ENCODE peak calls at places on chromosomes 11 and 22, in six cellular contexts. A is stimulated activated CD4-positive, alpha-beta T cell treated with anti-CD3 and anti-CD28 coated beads, Interleukin-4, amount 100 ng/mL, for 4 hours; H is AG20443; T is AG04449; R is cardiac muscle cell; G is colonic mucosa. O is an unnamed sample.

GRCh38 chr22:29664731-29665130 is 55.1 kb upstream of the CABP7 start:
- DNase-seq in T (no peak), G (no peak), R (no peak), A (no peak), H (no peak), O (no peak)

GRCh38 chr11:94876645-94877445 is 96.5 kb downstream of the CWC15 start:
- DNase-seq in T (peak), H (peak), G (peak), A (peak), R (peak), O (no peak)

GRCh38 chr11:22666700-22667439 is 459 bp downstream of the GAS2 start:
- DNase-seq in H (peak), T (no peak), A (peak), R (peak), G (peak), O (no peak)

GRCh38 chr11:123103326-123103980 is 41.5 kb upstream of the HSPA8 start:
- DNase-seq in G (peak), A (no peak), H (peak), R (peak), T (peak), O (no peak)

GRCh38 chr11:61429346-61429690 is 457 bp downstream of the CPSF7 start:
- DNase-seq in T (no peak), G (peak), H (peak), R (peak), A (peak), O (peak)

GRCh38 chr11:130672911-130673310 is 224.5 kb downstream of the ADAMTS15 start:
- DNase-seq in H (no peak), R (no peak), A (no peak), T (no peak), G (no peak), O (no peak)

GRCh38 chr22:40939202-40939601 is 12.0 kb upstream of the RBX1 start:
- DNase-seq in G (no peak), H (no peak), A (no peak), R (no peak), T (no peak), O (no peak)

GRCh38 chr11:64419818-64420485 is 61.0 kb downstream of the RPS6KA4 start:
- DNase-seq in A (no peak), T (no peak), H (no peak), G (no peak), R (no peak), O (no peak)

GRCh38 chr11:64870176-64870892 is 8.1 kb downstream of the EHD1 start:
- DNase-seq in G (no peak), T (no peak), A (no peak), R (peak), H (peak), O (no peak)

GRCh38 chr11:79221417-79222130 is 219.3 kb downstream of the TENM4 start:
- DNase-seq in H (no peak), G (no peak), R (no peak), A (no peak), T (no peak), O (no peak)

GRCh38 chr11:8168485-8169257 is at the start of gene RIC3:
- DNase-seq in G (no peak), T (no peak), A (peak), H (no peak), R (peak), O (peak)

GRCh38 chr11:128204898-128205297 is 382.5 kb downstream of the ETS1 start:
- DNase-seq in T (no peak), A (no peak), R (no peak), G (no peak), H (no peak), O (no peak)

GRCh38 chr11:2480874-2481220 is 36.0 kb downstream of the KCNQ1 start:
- DNase-seq in H (no peak), R (no peak), G (no peak), T (no peak), A (no peak), O (no peak)

GRCh38 chr11:119316729-119317591 is at the start of gene MCAM:
- DNase-seq in R (peak), G (no peak), T (no peak), H (peak), A (no peak), O (no peak)

GRCh38 chr22:21739828-21740377 is 4.3 kb upstream of the YPEL1 start:
- DNase-seq in H (no peak), T (no peak), G (no peak), A (no peak), R (no peak), O (no peak)

GRCh38 chr11:107092667-107093066 is 74.4 kb upstream of the GUCY1A2 start:
- DNase-seq in A (no peak), T (no peak), R (no peak), H (no peak), G (no peak), O (no peak)

GRCh38 chr11:16787035-16787744 is 48.7 kb downstream of the C11orf58 start:
- DNase-seq in G (no peak), R (no peak), H (no peak), T (no peak), A (no peak), O (no peak)

GRCh38 chr11:118202599-118203422 is 22.0 kb downstream of the JAML start:
- DNase-seq in H (no peak), T (no peak), A (no peak), G (peak), R (no peak), O (no peak)

GRCh38 chr11:61442616-61443015 is 12.7 kb downstream of the SDHAF2 start:
- DNase-seq in R (no peak), A (no peak), G (no peak), T (no peak), H (no peak), O (no peak)

GRCh38 chr11:61599968-61600710 is 19.3 kb upstream of the SYT7 start:
- DNase-seq in A (no peak), G (no peak), H (no peak), T (no peak), R (no peak), O (no peak)

GRCh38 chr11:13261600-13262061 is 16.0 kb upstream of the BMAL1 start:
- DNase-seq in H (peak), A (no peak), R (no peak), G (no peak), T (peak), O (no peak)

GRCh38 chr11:117443269-117444186 is 115.9 kb downstream of the CEP164 start:
- DNase-seq in A (no peak), R (peak), T (no peak), G (peak), H (peak), O (no peak)

GRCh38 chr11:117579148-117579547 is 217.9 kb downstream of the DSCAML1 start:
- DNase-seq in G (no peak), R (no peak), A (no peak), H (no peak), T (no peak), O (no peak)

GRCh38 chr11:35372565-35373283 is 46.6 kb downstream of the SLC1A2 start:
- DNase-seq in G (no peak), T (no peak), A (no peak), H (no peak), R (no peak), O (no peak)

GRCh38 chr22:41377846-41378245 is 3.9 kb upstream of the TEF start:
- DNase-seq in A (no peak), G (no peak), T (no peak), R (no peak), H (no peak), O (no peak)

GRCh38 chr11:63870351-63871197 is 31.7 kb downstream of the MARK2 start:
- DNase-seq in H (no peak), R (no peak), G (no peak), A (no peak), T (no peak), O (no peak)

GRCh38 chr22:37012262-37012904 is 6.9 kb downstream of the TST start:
- DNase-seq in R (no peak), T (no peak), H (no peak), A (no peak), G (peak), O (no peak)

GRCh38 chr22:22684605-22685561 is 40.5 kb downstream of the GGTLC2 start:
- DNase-seq in R (no peak), A (no peak), H (peak), G (peak), T (peak), O (no peak)

GRCh38 chr22:41178425-41178975 is 26.6 kb upstream of the L3MBTL2 start:
- DNase-seq in G (no peak), R (no peak), T (no peak), H (no peak), A (no peak), O (no peak)

GRCh38 chr11:61793829-61794204 is 1.1 kb downstream of the FEN1 start:
- DNase-seq in A (no peak), G (no peak), T (no peak), H (no peak), R (no peak), O (no peak)

GRCh38 chr22:46069518-46070214 is 80.7 kb upstream of the PPARA start:
- DNase-seq in T (peak), H (peak), G (peak), A (peak), R (no peak), O (no peak)

GRCh38 chr11:120540744-120541143 is 29.2 kb downstream of the GRIK4 start:
- DNase-seq in A (no peak), H (no peak), R (no peak), G (no peak), T (no peak), O (no peak)

GRCh38 chr11:67409781-67410368 is 5.6 kb upstream of the CARNS1 start:
- DNase-seq in T (no peak), R (peak), H (no peak), G (peak), A (no peak), O (no peak)

GRCh38 chr11:69358398-69359080 is 64.6 kb downstream of the MYEOV start:
- DNase-seq in A (no peak), T (no peak), G (peak), R (no peak), H (no peak), O (peak)

GRCh38 chr11:70026726-70027125 is 51.4 kb upstream of the ANO1 start:
- DNase-seq in G (no peak), A (no peak), H (no peak), T (no peak), R (no peak), O (no peak)

GRCh38 chr11:111112614-111113013 is 132.9 kb upstream of the POU2AF2 start:
- DNase-seq in A (no peak), G (no peak), R (no peak), H (no peak), T (no peak), O (no peak)

GRCh38 chr22:48709976-48710375 is 1117.7 kb downstream of the BRD1 start:
- DNase-seq in T (no peak), G (no peak), R (no peak), A (no peak), H (no peak), O (no peak)

GRCh38 chr22:27518583-27519437 is 282.7 kb downstream of the MN1 start:
- DNase-seq in T (no peak), H (peak), R (peak), A (no peak), G (no peak), O (no peak)

O was measured in activated B cell treated with CpG ODN at 0.5 μM for 24 hours.